ENCODE peak calls at places on chromosome 20, in four cellular contexts. One of them, this sample, is unnamed.

GRCh38 chr20:10303852-10304251 is 85.2 kb downstream of the SNAP25 start:
- DNase-seq in GM12878: no peak
- DNase-seq in K562: no peak
- DNase-seq in HepG2: no peak
- DNase-seq in this sample: no peak

GRCh38 chr20:31992086-31992485 is 18.2 kb upstream of the CCM2L start:
- DNase-seq in GM12878: no peak
- DNase-seq in K562: no peak
- DNase-seq in HepG2: no peak
- DNase-seq in this sample: no peak

GRCh38 chr20:36082516-36082915 is 72.0 kb upstream of the EPB41L1 start:
- DNase-seq in GM12878: no peak
- DNase-seq in K562: no peak
- DNase-seq in HepG2: no peak
- DNase-seq in this sample: no peak

GRCh38 chr20:17835941-17836861 is 132.4 kb downstream of the SNX5 start:
- DNase-seq in GM12878: no peak
- DNase-seq in K562: no peak
- DNase-seq in HepG2: no peak
- DNase-seq in this sample: peak

GRCh38 chr20:41446471-41446870 is 79.9 kb upstream of the EMILIN3 start:
- DNase-seq in GM12878: no peak
- DNase-seq in K562: no peak
- DNase-seq in HepG2: no peak
- DNase-seq in this sample: no peak

GRCh38 chr20:1420066-1420465 is 27.2 kb upstream of the FKBP1A start:
- DNase-seq in GM12878: no peak
- DNase-seq in K562: no peak
- DNase-seq in HepG2: no peak
- DNase-seq in this sample: no peak

GRCh38 chr20:10929023-10929422 is 255.2 kb upstream of the JAG1 start:
- DNase-seq in GM12878: no peak
- DNase-seq in K562: no peak
- DNase-seq in HepG2: no peak
- DNase-seq in this sample: no peak

GRCh38 chr20:11454966-11455799 is 462.5 kb upstream of the BTBD3 start:
- DNase-seq in GM12878: no peak
- DNase-seq in K562: no peak
- DNase-seq in HepG2: no peak
- DNase-seq in this sample: peak

GRCh38 chr20:37529214-37529967 is 1.7 kb upstream of the BLCAP start:
- DNase-seq in GM12878: no peak
- DNase-seq in K562: no peak
- DNase-seq in HepG2: peak
- DNase-seq in this sample: no peak

GRCh38 chr20:36102306-36102705 is 52.2 kb upstream of the EPB41L1 start:
- DNase-seq in GM12878: no peak
- DNase-seq in K562: no peak
- DNase-seq in HepG2: no peak
- DNase-seq in this sample: no peak

GRCh38 chr20:35697696-35698297 is 1.4 kb downstream of the NFS1 start:
- DNase-seq in GM12878: no peak
- DNase-seq in K562: no peak
- DNase-seq in HepG2: peak
- DNase-seq in this sample: no peak

GRCh38 chr20:8940311-8940710 is 128.6 kb upstream of the PLCB4 start:
- DNase-seq in GM12878: no peak
- DNase-seq in K562: no peak
- DNase-seq in HepG2: no peak
- DNase-seq in this sample: no peak

GRCh38 chr20:16400249-16400648 is 173.0 kb downstream of the KIF16B start:
- DNase-seq in GM12878: no peak
- DNase-seq in K562: no peak
- DNase-seq in HepG2: no peak
- DNase-seq in this sample: no peak

GRCh38 chr20:32484221-32485125 is 100.7 kb downstream of the NOL4L start:
- DNase-seq in GM12878: no peak
- DNase-seq in K562: no peak
- DNase-seq in HepG2: no peak
- DNase-seq in this sample: peak

GRCh38 chr20:53699085-53699717 is 105.6 kb upstream of the ZNF217 start:
- DNase-seq in GM12878: no peak
- DNase-seq in K562: no peak
- DNase-seq in HepG2: no peak
- DNase-seq in this sample: no peak

GRCh38 chr20:33995053-33995816 is 1.5 kb downstream of the RALY start:
- DNase-seq in GM12878: no peak
- DNase-seq in K562: no peak
- DNase-seq in HepG2: no peak
- DNase-seq in this sample: no peak

GRCh38 chr20:63310265-63310971 is 17.4 kb downstream of the COL20A1 start:
- DNase-seq in GM12878: no peak
- DNase-seq in K562: no peak
- DNase-seq in HepG2: no peak
- DNase-seq in this sample: no peak

GRCh38 chr20:44176833-44177533 is 10.0 kb downstream of the JPH2 start:
- DNase-seq in GM12878: no peak
- DNase-seq in K562: no peak
- DNase-seq in HepG2: no peak
- DNase-seq in this sample: no peak

GRCh38 chr20:42875581-42875980 is 314.1 kb downstream of the PTPRT start:
- DNase-seq in GM12878: no peak
- DNase-seq in K562: no peak
- DNase-seq in HepG2: no peak
- DNase-seq in this sample: no peak

GRCh38 chr20:36826556-36827244 is 49.2 kb upstream of the TLDC2 start:
- DNase-seq in GM12878: no peak
- DNase-seq in K562: no peak
- DNase-seq in HepG2: no peak
- DNase-seq in this sample: no peak

GRCh38 chr20:57395111-57395959 is 4.1 kb downstream of the RBM38 start:
- DNase-seq in GM12878: no peak
- DNase-seq in K562: no peak
- DNase-seq in HepG2: no peak
- DNase-seq in this sample: no peak

GRCh38 chr20:32429343-32429742 is 71.2 kb downstream of the ASXL1 start:
- DNase-seq in GM12878: no peak
- DNase-seq in K562: no peak
- DNase-seq in HepG2: no peak
- DNase-seq in this sample: no peak

GRCh38 chr20:63835031-63835858 is 4.2 kb upstream of the ZBTB46 start:
- DNase-seq in GM12878: no peak
- DNase-seq in K562: peak
- DNase-seq in HepG2: peak
- DNase-seq in this sample: peak

GRCh38 chr20:44765647-44766367 is 20.1 kb downstream of the KCNK15 start:
- DNase-seq in GM12878: no peak
- DNase-seq in K562: no peak
- DNase-seq in HepG2: no peak
- DNase-seq in this sample: peak

GRCh38 chr20:32139947-32140346 is 30.4 kb downstream of the TM9SF4 start:
- DNase-seq in GM12878: peak
- DNase-seq in K562: no peak
- DNase-seq in HepG2: no peak
- DNase-seq in this sample: no peak

GRCh38 chr20:9200620-9201019 is 131.7 kb downstream of the PLCB4 start:
- DNase-seq in GM12878: no peak
- DNase-seq in K562: no peak
- DNase-seq in HepG2: no peak
- DNase-seq in this sample: peak

GRCh38 chr20:18712116-18712515 is 101.5 kb upstream of the SCP2D1 start:
- DNase-seq in GM12878: no peak
- DNase-seq in K562: no peak
- DNase-seq in HepG2: no peak
- DNase-seq in this sample: no peak

GRCh38 chr20:63027425-63028389 is 20.9 kb upstream of the BHLHE23 start:
- DNase-seq in GM12878: no peak
- DNase-seq in K562: no peak
- DNase-seq in HepG2: no peak
- DNase-seq in this sample: peak

GRCh38 chr20:14845199-14846160 is 508.1 kb upstream of the FLRT3 start:
- DNase-seq in GM12878: no peak
- DNase-seq in K562: no peak
- DNase-seq in HepG2: no peak
- DNase-seq in this sample: peak

GRCh38 chr20:11035211-11035610 is 361.4 kb upstream of the JAG1 start:
- DNase-seq in GM12878: no peak
- DNase-seq in K562: no peak
- DNase-seq in HepG2: no peak
- DNase-seq in this sample: no peak

GRCh38 chr20:48903705-48904104 is 17.8 kb upstream of the ARFGEF2 start:
- DNase-seq in GM12878: no peak
- DNase-seq in K562: no peak
- DNase-seq in HepG2: no peak
- DNase-seq in this sample: no peak

GRCh38 chr20:48898896-48899513 is 22.5 kb upstream of the ARFGEF2 start:
- DNase-seq in GM12878: no peak
- DNase-seq in K562: no peak
- DNase-seq in HepG2: no peak
- DNase-seq in this sample: no peak

GRCh38 chr20:48898210-48898609 is 23.3 kb upstream of the ARFGEF2 start:
- DNase-seq in GM12878: no peak
- DNase-seq in K562: no peak
- DNase-seq in HepG2: no peak
- DNase-seq in this sample: no peak

GRCh38 chr20:48899881-48900280 is 21.6 kb upstream of the ARFGEF2 start:
- DNase-seq in GM12878: no peak
- DNase-seq in K562: no peak
- DNase-seq in HepG2: no peak
- DNase-seq in this sample: no peak

DNA sequence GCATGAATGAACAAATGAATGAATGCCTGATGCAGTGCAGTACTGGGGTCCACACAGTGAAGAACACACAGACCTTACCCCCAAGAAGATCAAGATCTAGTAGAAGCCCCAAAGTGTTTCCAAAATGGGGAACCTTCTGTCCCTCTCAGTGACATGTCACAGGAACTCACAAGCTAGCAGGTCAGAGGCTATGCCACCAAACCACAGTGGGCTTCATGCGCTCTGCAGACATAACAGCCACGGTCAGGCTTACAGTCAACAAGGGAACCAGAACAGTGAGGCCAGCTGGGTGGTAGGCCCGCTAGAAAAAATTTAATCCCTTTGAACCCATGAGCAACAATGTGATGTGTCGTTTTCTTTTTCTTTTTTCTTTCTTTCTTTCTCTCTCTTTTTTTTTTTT is 20.2 kb upstream of the ARFGEF2 start:
- DNase-seq in GM12878: no peak
- DNase-seq in K562: no peak
- DNase-seq in HepG2: no peak
- DNase-seq in this sample: no peak
- TF ChIP-seq CHD2 in GM12878: no peak
- TF ChIP-seq CHD2 in K562: no peak
- TF ChIP-seq CHD2 in HepG2: no peak
- TF ChIP-seq CHD2 in this sample: no peak

GRCh38 chr20:24487240-24487639 is 17.8 kb downstream of the SYNDIG1 start:
- DNase-seq in GM12878: no peak
- DNase-seq in K562: no peak
- DNase-seq in HepG2: no peak
- DNase-seq in this sample: no peak
- TF ChIP-seq CHD4 in GM12878: no peak
- TF ChIP-seq CHD4 in K562: no peak
- TF ChIP-seq CHD4 in HepG2: no peak
- TF ChIP-seq CHD4 in this sample: no peak

DNA sequence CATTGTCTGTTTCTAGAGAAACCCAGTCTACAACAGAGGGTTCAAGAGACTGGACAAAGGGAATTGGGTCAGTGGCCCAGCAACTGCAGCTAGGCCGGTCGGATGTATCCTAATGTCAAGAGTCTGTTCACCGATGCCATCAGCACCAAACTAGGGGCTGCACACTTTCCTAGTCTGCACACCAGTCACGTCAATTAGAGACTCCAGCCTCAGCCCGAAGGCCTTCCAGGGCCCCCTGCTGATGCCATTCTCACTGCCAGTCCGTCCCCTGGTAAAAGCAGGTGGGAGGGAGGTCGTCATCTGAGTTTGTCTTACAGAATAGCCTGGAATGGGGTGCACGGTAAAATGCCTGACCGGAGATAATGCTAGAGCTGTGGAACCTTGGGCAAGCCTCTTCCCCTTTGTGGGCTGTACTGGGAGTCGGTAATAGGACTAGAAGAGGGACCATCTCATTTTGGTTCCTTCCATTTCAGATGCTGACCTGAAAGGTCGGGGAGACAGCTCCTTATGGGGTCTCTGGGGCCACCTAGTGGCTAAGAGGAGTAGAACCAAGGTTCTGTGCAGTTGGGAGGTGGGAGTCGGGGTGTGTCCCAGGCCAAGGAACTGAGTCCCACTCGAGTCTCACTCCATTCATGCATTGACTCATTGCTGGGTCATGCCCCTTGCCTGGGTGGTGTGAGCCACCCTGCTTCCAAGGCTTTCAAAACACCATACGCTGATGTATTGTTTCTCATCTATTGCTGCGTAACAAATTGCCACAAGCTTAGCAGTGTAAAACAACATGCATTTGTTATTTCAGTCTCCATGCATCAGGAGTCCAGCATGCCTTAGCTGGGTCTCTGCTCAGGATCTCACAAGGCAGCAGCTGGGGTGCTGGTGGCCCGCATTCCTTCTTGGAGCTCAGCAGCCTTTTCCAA is 5.1 kb downstream of the SOX12 start:
- DNase-seq in GM12878: no peak
- DNase-seq in K562: peak
- DNase-seq in HepG2: peak
- DNase-seq in this sample: peak
- TF ChIP-seq REST in GM12878: no peak
- TF ChIP-seq REST in K562: no peak
- TF ChIP-seq REST in HepG2: no peak
- TF ChIP-seq REST in this sample: no peak

GRCh38 chr20:61657719-61658377 is 405.8 kb downstream of the CDH4 start:
- DNase-seq in GM12878: no peak
- DNase-seq in K562: no peak
- DNase-seq in HepG2: no peak
- DNase-seq in this sample: no peak
- TF ChIP-seq CHD2 in GM12878: no peak
- TF ChIP-seq CHD2 in K562: no peak
- TF ChIP-seq CHD2 in HepG2: no peak
- TF ChIP-seq CHD2 in this sample: no peak

GRCh38 chr20:23857954-23858565 is 21.5 kb downstream of the CST5 start:
- DNase-seq in GM12878: no peak
- DNase-seq in K562: no peak
- DNase-seq in HepG2: no peak
- DNase-seq in this sample: no peak
- TF ChIP-seq CHD4 in GM12878: no peak
- TF ChIP-seq CHD4 in K562: no peak
- TF ChIP-seq CHD4 in HepG2: no peak
- TF ChIP-seq CHD4 in this sample: no peak

This sample was measured in A549.